ENCODE peak calls at places on chromosome X, in four cellular contexts. Q, R, G and I are unnamed samples. For H3K27me3 and H3K4me1, the result is how much of the 10 kb centered on the place peaks cover.

GRCh38 chrX:106415276-106415895 is 196.4 kb upstream of the RADX start:
- DNase-seq in Q (no peak), G (no peak), R (peak), I (peak)

GRCh38 chrX:108312938-108313337 is 125.3 kb downstream of the COL4A6 start:
- DNase-seq in R (no peak), Q (peak), G (no peak), I (peak)

GRCh38 chrX:102959471-102959870 is 22.4 kb downstream of the RAB40AL start:
- DNase-seq in R (no peak), Q (peak), G (no peak), I (no peak)

GRCh38 chrX:37684918-37685317 is 673 bp upstream of the XK start:
- DNase-seq in R (no peak), Q (no peak), G (no peak), I (no peak)

GRCh38 chrX:66544181-66544580 is 94.7 kb downstream of the EDA2R start:
- DNase-seq in Q (no peak), G (no peak), R (no peak), I (no peak)

GRCh38 chrX:12972239-12972638 is 2.7 kb upstream of the TMSB4X start:
- DNase-seq in R (no peak), Q (no peak), G (no peak), I (no peak)

GRCh38 chrX:10892605-10893225 is 218.4 kb upstream of the HCCS start:
- DNase-seq in Q (peak), G (no peak), R (no peak), I (no peak)

GRCh38 chrX:32195611-32196010 is 1015.7 kb downstream of the DMD start:
- DNase-seq in Q (no peak), R (no peak), G (no peak), I (no peak)

GRCh38 chrX:38811515-38812239 is 10.4 kb downstream of the MID1IP1 start:
- DNase-seq in Q (peak), G (peak), R (no peak), I (no peak)

GRCh38 chrX:71910526-71911022 is at the start of gene NHSL2:
- DNase-seq in G (no peak), R (peak), Q (peak), I (peak)

GRCh38 chrX:147693511-147693910 is 218.2 kb upstream of the FMR1 start:
- DNase-seq in G (no peak), R (no peak), Q (no peak), I (no peak)
- H3K27me3 ChIP-seq in G (under half), R (under half), Q (under half), I (under half)

DNA sequence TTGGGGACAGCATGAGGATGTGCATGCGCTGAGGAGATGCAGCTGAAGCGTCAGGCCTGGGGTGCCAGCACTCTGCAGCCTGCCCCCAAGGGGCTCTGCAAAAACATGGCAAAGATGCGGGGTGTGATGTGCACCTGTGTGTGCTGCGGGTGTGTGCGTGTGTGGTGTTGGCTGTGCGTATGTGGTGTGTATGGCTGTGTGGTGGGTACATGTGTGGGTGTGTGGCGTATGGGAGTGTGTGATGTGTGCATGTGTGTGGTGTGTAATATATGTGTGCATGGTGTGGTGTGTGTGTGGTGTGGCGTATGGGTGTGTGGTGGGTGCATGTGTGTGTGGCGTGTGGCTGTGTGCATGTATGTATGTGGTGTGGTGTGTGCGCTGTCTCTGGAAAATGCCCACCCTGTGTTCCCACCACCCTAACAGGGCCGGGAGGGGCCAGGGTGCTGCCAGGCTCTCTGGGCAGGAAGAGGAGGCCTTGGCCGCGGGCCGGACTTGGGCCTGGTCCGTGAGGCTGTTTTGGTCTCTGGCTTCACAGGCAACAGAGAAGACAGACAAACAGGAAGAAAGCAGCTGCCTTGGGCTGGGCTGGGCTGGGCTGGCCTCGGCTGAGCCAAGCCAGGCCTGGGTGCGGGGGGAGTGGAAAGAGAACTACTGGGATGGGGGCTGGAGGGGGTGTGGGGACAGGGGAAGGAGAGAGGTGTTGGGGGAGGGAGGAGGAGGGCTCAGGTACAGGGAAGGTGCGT is 1.1 kb upstream of the AVPR2 start:
- DNase-seq in R (no peak), G (no peak), Q (no peak), I (no peak)
- H3K4me1 ChIP-seq in R (under half), G (under half), Q (under half), I (under half)

DNA sequence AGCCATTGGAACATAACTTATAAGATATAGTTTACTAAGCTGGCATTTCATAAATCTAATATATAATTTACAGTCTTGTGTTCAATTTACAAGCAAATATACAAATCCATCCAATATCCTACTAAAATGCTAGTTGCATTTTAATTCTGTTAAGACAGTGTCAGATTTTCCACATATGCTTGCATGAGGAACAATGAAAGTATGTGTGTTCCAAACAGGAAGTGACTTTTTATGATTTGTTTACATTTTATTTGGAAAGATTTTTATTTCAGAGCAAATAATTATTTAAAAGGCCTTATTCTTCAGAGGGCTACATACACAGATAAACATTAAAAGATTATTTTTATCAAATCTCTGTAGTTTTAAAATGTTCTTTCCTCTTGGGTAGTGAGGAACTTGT is 130.1 kb downstream of the KLHL34 start:
- DNase-seq in Q (no peak), G (no peak), R (no peak), I (no peak)
- H3K27ac ChIP-seq in Q (no peak), G (no peak), R (no peak), I (no peak)

GRCh38 chrX:15718283-15718970 is 19.6 kb upstream of the CA5B start:
- DNase-seq in R (peak), G (no peak), Q (no peak), I (no peak)

GRCh38 chrX:15724911-15725310 is 13.2 kb upstream of the CA5B start:
- DNase-seq in Q (no peak), R (no peak), G (no peak), I (no peak)

GRCh38 chrX:15719324-15719968 is 18.6 kb upstream of the CA5B start:
- DNase-seq in Q (no peak), G (no peak), R (no peak), I (no peak)

GRCh38 chrX:15721911-15722310 is 16.2 kb upstream of the CA5B start:
- DNase-seq in Q (no peak), R (no peak), G (no peak), I (no peak)

DNA sequence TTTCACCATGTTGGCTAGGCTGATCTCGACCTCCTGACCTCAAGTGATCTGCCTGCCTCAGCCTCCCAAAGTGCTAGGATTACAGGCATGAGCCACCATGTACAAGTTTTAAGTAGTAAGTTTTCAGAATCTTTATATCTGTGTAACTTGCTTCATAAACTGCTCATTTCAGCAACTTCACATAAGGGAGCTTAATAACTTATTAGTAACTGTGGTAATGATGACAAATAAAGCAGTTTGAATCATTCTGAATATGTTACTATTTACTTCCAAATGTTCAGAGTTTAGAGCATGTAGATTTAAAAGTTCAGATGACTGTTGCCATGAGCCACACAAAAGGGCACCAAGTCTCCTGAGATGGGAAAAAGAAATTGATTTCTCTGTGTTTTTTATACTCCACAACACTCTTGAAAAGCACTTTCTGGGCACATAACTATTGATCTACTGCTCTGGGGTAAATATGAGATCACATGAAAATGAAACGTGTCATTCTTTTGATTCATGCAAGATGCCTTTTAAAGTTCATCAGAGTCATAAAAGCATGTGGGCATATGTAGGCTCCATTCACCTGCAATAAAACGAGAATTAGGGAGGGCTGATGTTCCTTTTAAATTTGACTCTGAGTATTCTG is 14.1 kb upstream of the CA5B start:
- DNase-seq in Q (no peak), R (no peak), G (no peak), I (no peak)
- H3K27me3 ChIP-seq in Q (under half), R (under half), G (under half), I (under half)